ENCODE peak calls at places on chromosomes 4 and X, in four cellular contexts. U, N, C and O are unnamed samples.

GRCh38 chr4:42152507-42153504 is at the start of gene BEND4:
- DNase-seq in N (no peak), C (no peak), U (no peak), O (no peak)

GRCh38 chr4:7752649-7753048 is 187.0 kb downstream of the AFAP1 start:
- DNase-seq in C (no peak), N (no peak), U (no peak), O (no peak)

GRCh38 chr4:154714339-154715040 is 29.3 kb upstream of the LRAT start:
- DNase-seq in U (no peak), N (no peak), C (no peak), O (no peak)

GRCh38 chr4:40321671-40322131 is 13.4 kb upstream of the CHRNA9 start:
- DNase-seq in N (no peak), U (peak), C (no peak), O (no peak)

GRCh38 chr4:69888336-69888735 is 28.4 kb upstream of the SULT1E1 start:
- DNase-seq in U (peak), N (no peak), C (no peak), O (no peak)

GRCh38 chrX:2286731-2287130 is 214.0 kb downstream of the DHRSX start:
- DNase-seq in C (no peak), U (no peak), N (no peak), O (no peak)

GRCh38 chrX:15451913-15452312 is 41.2 kb downstream of the PIR start:
- DNase-seq in U (no peak), C (no peak), N (peak), O (no peak)

GRCh38 chr4:10094841-10095240 is 21.8 kb downstream of the WDR1 start:
- DNase-seq in N (no peak), C (no peak), U (no peak), O (no peak)

GRCh38 chrX:21946925-21947641 is 6.6 kb downstream of the SMS start:
- DNase-seq in C (no peak), N (no peak), U (peak), O (no peak)

GRCh38 chr4:184386271-184386781 is 88.0 kb downstream of the IRF2 start:
- DNase-seq in U (no peak), C (no peak), N (no peak), O (no peak)

GRCh38 chr4:184384056-184384809 is 90.1 kb downstream of the IRF2 start:
- DNase-seq in U (peak), N (no peak), C (peak), O (peak)

GRCh38 chr4:184383497-184384055 is 90.8 kb downstream of the IRF2 start:
- DNase-seq in C (peak), U (peak), N (no peak), O (peak)

GRCh38 chr4:184385705-184386141 is 88.6 kb downstream of the IRF2 start:
- DNase-seq in N (no peak), U (no peak), C (no peak), O (no peak)

DNA sequence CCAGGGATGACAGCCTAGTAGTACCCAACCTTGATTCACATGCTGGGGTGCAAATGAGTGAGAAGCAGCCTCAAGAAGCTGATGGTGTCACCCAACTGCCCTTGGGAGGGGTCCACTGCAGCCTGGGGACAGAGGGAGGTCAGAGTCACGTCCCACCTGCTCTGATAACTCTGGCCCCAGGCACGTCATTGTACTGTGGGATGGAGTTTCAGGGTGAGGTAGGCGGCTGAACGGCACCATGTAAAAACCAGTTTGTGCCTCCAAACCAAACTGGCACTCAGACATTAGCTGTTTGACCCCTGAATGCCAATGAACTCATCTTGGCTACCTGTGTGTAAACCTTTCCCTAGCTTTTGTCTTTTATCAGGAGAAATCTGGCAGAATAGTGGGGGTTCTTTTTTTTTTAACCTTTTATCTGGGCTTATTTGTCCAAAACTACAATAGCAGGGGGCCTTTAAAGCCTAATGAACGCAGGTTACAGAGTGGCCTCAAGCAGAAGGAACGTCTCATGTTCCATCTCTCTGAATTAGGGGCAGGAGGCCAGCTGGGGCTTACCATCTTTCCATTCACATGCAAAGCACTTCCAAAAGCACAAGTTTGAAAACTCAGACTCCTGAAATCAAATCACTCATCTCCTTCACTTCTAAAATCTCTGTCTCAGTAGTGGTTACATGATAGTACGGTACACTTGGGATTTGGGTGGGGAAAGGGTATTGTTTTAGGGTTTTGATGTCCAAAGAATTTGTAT is 89.4 kb downstream of the IRF2 start:
- DNase-seq in U (no peak), C (no peak), N (no peak), O (no peak)
- H3K4me3 ChIP-seq in U (no peak), C (no peak), N (no peak), O (peak)

GRCh38 chrX:107676559-107677378 is 48.5 kb downstream of the PRPS1 start:
- DNase-seq in C (peak), N (peak), U (peak), O (peak)
- H3K4me3 ChIP-seq in C (peak), N (peak), U (peak), O (peak)

DNA sequence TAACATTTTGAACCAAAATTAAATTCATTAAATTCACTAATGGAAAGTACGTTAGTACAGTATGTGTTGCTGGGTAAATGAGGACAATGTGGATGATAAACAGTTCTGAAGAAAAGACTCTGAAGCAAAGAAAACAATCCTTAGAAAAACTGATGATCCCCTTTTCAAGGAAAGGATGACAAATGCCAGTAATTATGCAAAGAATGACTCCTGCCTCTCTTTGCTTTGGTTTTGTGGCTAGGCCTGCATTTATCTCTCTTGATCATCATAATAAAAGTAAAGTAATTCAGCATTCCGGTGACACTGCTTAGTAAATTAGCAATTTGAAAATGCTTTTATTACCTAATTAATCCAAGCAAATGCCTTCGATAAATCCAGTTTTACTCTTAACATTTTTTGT is 652.2 kb upstream of the DIPK2B start:
- DNase-seq in N (no peak), C (no peak), U (peak), O (no peak)
- H3K4me3 ChIP-seq in N (no peak), C (no peak), U (no peak), O (no peak)

GRCh38 chr4:25158817-25159216 is 1.4 kb downstream of the SEPSECS start:
- DNase-seq in N (no peak), U (no peak), C (no peak), O (no peak)
- H3K4me3 ChIP-seq in N (no peak), U (no peak), C (no peak), O (no peak)

GRCh38 chrX:71099736-71100135 is 4.1 kb downstream of the FOXO4 start:
- DNase-seq in N (no peak), C (no peak), U (no peak), O (no peak)

GRCh38 chrX:71096702-71097032 is 1.0 kb downstream of the FOXO4 start:
- DNase-seq in C (no peak), U (no peak), N (no peak), O (no peak)

GRCh38 chrX:71095971-71096701 is 485 bp downstream of the FOXO4 start:
- DNase-seq in N (peak), C (peak), U (no peak), O (no peak)

GRCh38 chrX:71098951-71099506 is 3.4 kb downstream of the FOXO4 start:
- DNase-seq in N (no peak), U (no peak), C (no peak), O (no peak)

GRCh38 chrX:71098302-71098701 is 2.7 kb downstream of the FOXO4 start:
- DNase-seq in U (no peak), C (peak), N (peak), O (no peak)
- H3K4me3 ChIP-seq in U (no peak), C (no peak), N (no peak), O (no peak)

GRCh38 chr4:176793060-176793605 is 411 bp upstream of the VEGFC start:
- DNase-seq in U (no peak), N (no peak), C (no peak), O (no peak)
- H3K4me3 ChIP-seq in U (peak), N (peak), C (peak), O (peak)

DNA sequence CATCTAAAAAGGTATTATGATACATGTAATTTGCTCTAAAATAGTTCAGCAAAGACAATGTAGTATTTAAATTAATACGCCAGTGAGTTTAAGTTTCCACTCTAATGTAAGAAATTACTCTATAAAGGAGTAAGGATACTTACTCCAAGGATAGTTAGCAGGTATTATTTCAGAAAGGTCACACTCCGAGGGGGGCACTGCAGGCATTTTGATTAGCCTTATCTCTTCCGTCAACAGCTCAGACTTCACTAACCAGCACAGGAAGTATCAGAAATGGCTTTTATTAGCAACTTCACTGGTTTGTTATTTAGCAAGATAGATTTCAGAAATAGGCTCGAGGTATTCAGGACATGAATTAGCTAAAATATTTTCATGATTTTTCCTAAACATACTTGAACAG is 127.0 kb downstream of the COX18 start:
- DNase-seq in U (no peak), N (no peak), C (no peak), O (no peak)
- H3K4me3 ChIP-seq in U (no peak), N (no peak), C (no peak), O (no peak)

DNA sequence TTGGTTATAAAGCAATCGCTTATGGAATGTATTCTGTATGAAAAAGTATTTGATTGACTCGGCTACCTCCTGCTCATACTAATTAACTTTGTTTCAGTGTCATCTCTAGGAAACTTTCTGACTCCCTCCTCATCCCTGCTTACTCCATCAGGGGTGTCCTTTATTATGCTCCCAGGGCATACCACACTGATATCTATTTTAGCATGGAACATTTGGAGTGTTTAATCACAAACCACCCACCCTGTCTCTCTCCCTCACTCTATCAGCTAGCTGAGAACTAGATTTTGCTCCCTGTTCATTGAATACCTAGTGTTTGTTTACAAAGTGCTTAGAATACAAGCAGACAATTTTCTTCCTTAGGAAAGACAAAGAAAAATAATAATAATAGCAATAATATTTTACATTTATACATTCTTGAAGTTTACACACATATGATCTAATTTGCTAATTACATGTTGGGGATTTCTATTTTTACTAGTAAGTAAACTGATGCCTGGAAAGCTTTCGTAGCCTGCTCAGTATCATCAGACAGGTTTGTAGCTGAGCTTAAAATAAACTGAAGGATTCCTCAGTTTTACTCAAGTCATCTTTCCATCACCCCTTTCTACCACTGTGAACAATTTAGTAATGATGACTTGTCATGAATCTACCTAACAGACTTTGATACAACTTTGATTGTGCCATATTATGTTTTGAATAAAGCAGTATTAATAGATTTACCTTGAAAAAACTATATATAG is 811.4 kb upstream of the HS3ST1 start:
- DNase-seq in N (no peak), C (no peak), U (no peak), O (no peak)
- H3K4me3 ChIP-seq in N (no peak), C (no peak), U (no peak), O (no peak)

GRCh38 chrX:471239-471638 is 84.5 kb upstream of the PPP2R3B start:
- DNase-seq in N (no peak), U (no peak), C (peak), O (no peak)
- H3K4me3 ChIP-seq in N (no peak), U (no peak), C (no peak), O (no peak)

DNA sequence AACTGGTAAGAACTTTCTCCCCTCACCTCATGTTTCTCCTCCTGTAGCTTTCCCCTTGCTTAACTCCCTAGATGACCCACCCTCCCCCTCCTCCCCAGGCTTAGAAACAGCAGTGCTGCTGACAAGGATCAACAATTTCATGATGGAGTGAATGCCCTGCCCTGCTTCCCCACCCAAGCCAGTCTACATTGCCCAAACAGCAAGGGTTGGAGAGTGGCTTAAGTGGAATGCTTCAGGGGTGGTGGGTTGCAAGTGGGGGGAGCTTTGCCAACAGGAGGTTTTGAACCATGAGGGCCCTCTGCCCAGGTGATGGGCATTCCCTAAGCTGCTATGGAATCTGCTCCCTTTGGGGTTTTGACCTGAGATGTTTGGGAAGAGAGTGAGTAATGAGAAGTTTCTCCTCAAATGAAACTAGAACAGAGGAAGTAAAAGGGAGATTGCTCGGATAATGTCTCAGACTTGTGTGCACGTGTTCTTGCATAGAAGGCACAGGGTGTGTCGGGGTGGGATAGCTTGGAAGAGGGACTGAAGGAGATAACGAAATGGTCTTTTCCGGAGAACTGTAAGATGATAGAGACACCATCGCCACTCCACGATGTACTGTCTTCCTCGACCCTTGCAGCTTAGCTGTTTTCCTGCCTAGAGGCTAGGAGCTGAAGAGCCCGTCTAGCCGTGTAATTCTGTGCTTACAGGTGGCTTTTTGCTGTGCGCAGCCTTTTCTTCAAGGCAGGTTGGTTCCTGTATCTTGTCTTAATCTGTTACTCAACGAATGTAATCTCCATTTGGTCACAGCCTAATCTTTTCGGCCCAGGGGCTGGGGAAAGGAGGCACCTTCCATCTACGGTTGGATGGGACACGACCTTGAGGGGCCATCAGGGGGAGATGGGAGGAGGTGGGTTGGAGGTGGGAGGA is 10.1 kb downstream of the GDPD2 start:
- DNase-seq in C (no peak), N (no peak), U (no peak), O (no peak)
- H3K4me3 ChIP-seq in C (peak), N (peak), U (peak), O (peak)